ENCODE peak calls at places on chromosomes 7 and 10, in nine cellular contexts. One of them, this sample, is unnamed.
A peak's percentile ranks its signal among the peaks of the same experiment; 100 is the strongest.

GRCh38 chr10:3465406-3465891 is 292.9 kb upstream of the PITRM1 start:
- DNase-seq in fibroblast of lung: no peak
- DNase-seq in heart right ventricle: no peak
- DNase-seq in psoas muscle: no peak
- DNase-seq in SK-N-SH: no peak
- DNase-seq in spleen: no peak
- DNase-seq in breast epithelium: no peak
- DNase-seq in BE2C: no peak
- DNase-seq in dorsolateral prefrontal cortex: no peak
- DNase-seq in this sample: no peak

GRCh38 chr7:2968176-2968575 is 75.5 kb downstream of the CARD11 start:
- DNase-seq in BE2C: no peak
- DNase-seq in SK-N-SH: no peak
- DNase-seq in spleen: peak; percentile 51
- DNase-seq in psoas muscle: no peak
- DNase-seq in breast epithelium: no peak
- DNase-seq in heart right ventricle: no peak
- DNase-seq in fibroblast of lung: no peak
- DNase-seq in dorsolateral prefrontal cortex: peak; percentile 17
- DNase-seq in this sample: no peak

GRCh38 chr7:117623606-117624005 is 143.8 kb downstream of the CFTR start:
- DNase-seq in breast epithelium: no peak
- DNase-seq in spleen: no peak
- DNase-seq in dorsolateral prefrontal cortex: no peak
- DNase-seq in heart right ventricle: no peak
- DNase-seq in fibroblast of lung: no peak
- DNase-seq in SK-N-SH: no peak
- DNase-seq in psoas muscle: no peak
- DNase-seq in BE2C: no peak
- DNase-seq in this sample: no peak

GRCh38 chr10:102918817-102919236 is 733 bp downstream of the CNNM2 start:
- DNase-seq in fibroblast of lung: no peak
- DNase-seq in spleen: peak; percentile 87
- DNase-seq in dorsolateral prefrontal cortex: peak; percentile 47
- DNase-seq in psoas muscle: peak; percentile 54
- DNase-seq in SK-N-SH: no peak
- DNase-seq in breast epithelium: no peak
- DNase-seq in heart right ventricle: peak; percentile 25
- DNase-seq in BE2C: peak; percentile 11
- DNase-seq in this sample: peak; percentile 28

GRCh38 chr7:141150465-141150864 is 76.6 kb downstream of the TMEM178B start:
- DNase-seq in spleen: no peak
- DNase-seq in heart right ventricle: no peak
- DNase-seq in psoas muscle: no peak
- DNase-seq in dorsolateral prefrontal cortex: no peak
- DNase-seq in fibroblast of lung: no peak
- DNase-seq in breast epithelium: no peak
- DNase-seq in BE2C: no peak
- DNase-seq in SK-N-SH: no peak
- DNase-seq in this sample: no peak

GRCh38 chr7:128407751-128408708 is 1.8 kb downstream of the IMPDH1 start:
- DNase-seq in BE2C: no peak
- DNase-seq in SK-N-SH: peak; percentile 34
- DNase-seq in dorsolateral prefrontal cortex: no peak
- DNase-seq in psoas muscle: no peak
- DNase-seq in fibroblast of lung: no peak
- DNase-seq in heart right ventricle: no peak
- DNase-seq in spleen: no peak
- DNase-seq in breast epithelium: no peak
- DNase-seq in this sample: no peak

GRCh38 chr7:100539436-100540006 is 518 bp downstream of the AGFG2 start:
- DNase-seq in dorsolateral prefrontal cortex: no peak
- DNase-seq in BE2C: peak; percentile 22
- DNase-seq in heart right ventricle: no peak
- DNase-seq in psoas muscle: no peak
- DNase-seq in fibroblast of lung: no peak
- DNase-seq in breast epithelium: no peak
- DNase-seq in spleen: no peak
- DNase-seq in SK-N-SH: no peak
- DNase-seq in this sample: no peak

GRCh38 chr7:50119815-50120637 is 27.0 kb upstream of the ZPBP start:
- DNase-seq in BE2C: peak; percentile 19
- DNase-seq in dorsolateral prefrontal cortex: no peak
- DNase-seq in heart right ventricle: no peak
- DNase-seq in fibroblast of lung: no peak
- DNase-seq in SK-N-SH: peak; percentile 13
- DNase-seq in spleen: no peak
- DNase-seq in psoas muscle: no peak
- DNase-seq in breast epithelium: no peak
- DNase-seq in this sample: no peak

GRCh38 chr7:46707973-46708372 is 786.9 kb upstream of the IGFBP3 start:
- DNase-seq in psoas muscle: no peak
- DNase-seq in SK-N-SH: no peak
- DNase-seq in dorsolateral prefrontal cortex: no peak
- DNase-seq in breast epithelium: no peak
- DNase-seq in BE2C: no peak
- DNase-seq in spleen: no peak
- DNase-seq in fibroblast of lung: no peak
- DNase-seq in heart right ventricle: no peak
- DNase-seq in this sample: no peak

GRCh38 chr7:77415822-77416620 is at the start of gene GSAP:
- DNase-seq in psoas muscle: peak; percentile 76
- DNase-seq in dorsolateral prefrontal cortex: peak; percentile 70
- DNase-seq in SK-N-SH: peak; percentile 94
- DNase-seq in breast epithelium: peak; percentile 24
- DNase-seq in heart right ventricle: peak; percentile 67
- DNase-seq in BE2C: peak; percentile 19
- DNase-seq in spleen: peak; percentile 94
- DNase-seq in fibroblast of lung: peak; percentile 21
- DNase-seq in this sample: peak; percentile 46

DNA sequence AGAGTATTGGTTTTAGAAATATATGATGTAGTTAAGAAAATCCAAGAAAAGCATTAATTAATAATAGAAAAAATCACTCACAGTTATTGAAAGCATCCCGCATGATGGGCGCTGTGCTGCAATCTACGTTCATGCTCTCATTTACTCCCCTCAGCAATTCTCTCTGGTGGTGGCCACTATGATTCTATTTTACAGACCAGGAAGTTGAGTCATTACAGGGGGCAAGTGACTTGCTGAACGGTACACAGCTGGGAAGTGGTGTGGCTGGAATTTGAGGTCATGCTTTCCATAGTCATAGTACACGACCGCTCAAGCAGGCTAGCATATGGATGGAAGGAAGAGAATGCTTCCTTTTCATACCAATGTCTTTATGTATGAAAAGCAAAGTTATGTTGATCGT is 117.4 kb downstream of the TES start:
- DNase-seq in spleen: no peak
- DNase-seq in psoas muscle: no peak
- DNase-seq in fibroblast of lung: peak; percentile 96
- DNase-seq in dorsolateral prefrontal cortex: no peak
- DNase-seq in BE2C: no peak
- DNase-seq in breast epithelium: no peak
- DNase-seq in SK-N-SH: no peak
- DNase-seq in heart right ventricle: no peak
- DNase-seq in this sample: no peak
- H3K4me3 ChIP-seq in spleen: no peak overlapping the region
- H3K4me3 ChIP-seq in psoas muscle: no peak overlapping the region
- H3K4me3 ChIP-seq in fibroblast of lung: peak overlapping the region; percentile 60
- H3K4me3 ChIP-seq in dorsolateral prefrontal cortex: no peak overlapping the region
- H3K4me3 ChIP-seq in BE2C: no peak overlapping the region
- H3K4me3 ChIP-seq in breast epithelium: no peak overlapping the region
- H3K4me3 ChIP-seq in SK-N-SH: no peak overlapping the region
- H3K4me3 ChIP-seq in heart right ventricle: no peak overlapping the region
- H3K4me3 ChIP-seq in this sample: no peak overlapping the region

GRCh38 chr10:72049969-72050781 is 38.2 kb downstream of the SPOCK2 start:
- DNase-seq in breast epithelium: no peak
- DNase-seq in SK-N-SH: no peak
- DNase-seq in fibroblast of lung: no peak
- DNase-seq in dorsolateral prefrontal cortex: no peak
- DNase-seq in spleen: no peak
- DNase-seq in heart right ventricle: no peak
- DNase-seq in BE2C: peak; percentile 39
- DNase-seq in psoas muscle: peak; percentile 17
- DNase-seq in this sample: no peak

GRCh38 chr10:72048450-72049124 is 39.8 kb downstream of the SPOCK2 start:
- DNase-seq in psoas muscle: peak; percentile 95
- DNase-seq in dorsolateral prefrontal cortex: peak; percentile 91
- DNase-seq in fibroblast of lung: peak; percentile 96
- DNase-seq in BE2C: peak; percentile 89
- DNase-seq in spleen: peak; percentile 94
- DNase-seq in breast epithelium: peak; percentile 86
- DNase-seq in SK-N-SH: peak; percentile 88
- DNase-seq in heart right ventricle: peak; percentile 94
- DNase-seq in this sample: peak; percentile 94

GRCh38 chr10:72049472-72049871 is 38.9 kb downstream of the SPOCK2 start:
- DNase-seq in breast epithelium: no peak
- DNase-seq in spleen: no peak
- DNase-seq in BE2C: no peak
- DNase-seq in dorsolateral prefrontal cortex: no peak
- DNase-seq in SK-N-SH: no peak
- DNase-seq in psoas muscle: peak; percentile 4
- DNase-seq in fibroblast of lung: no peak
- DNase-seq in heart right ventricle: no peak
- DNase-seq in this sample: no peak

GRCh38 chr10:72053690-72054089 is 34.7 kb downstream of the SPOCK2 start:
- DNase-seq in breast epithelium: no peak
- DNase-seq in psoas muscle: peak; percentile 39
- DNase-seq in heart right ventricle: no peak
- DNase-seq in SK-N-SH: no peak
- DNase-seq in fibroblast of lung: no peak
- DNase-seq in spleen: peak; percentile 72
- DNase-seq in dorsolateral prefrontal cortex: no peak
- DNase-seq in BE2C: no peak
- DNase-seq in this sample: no peak

DNA sequence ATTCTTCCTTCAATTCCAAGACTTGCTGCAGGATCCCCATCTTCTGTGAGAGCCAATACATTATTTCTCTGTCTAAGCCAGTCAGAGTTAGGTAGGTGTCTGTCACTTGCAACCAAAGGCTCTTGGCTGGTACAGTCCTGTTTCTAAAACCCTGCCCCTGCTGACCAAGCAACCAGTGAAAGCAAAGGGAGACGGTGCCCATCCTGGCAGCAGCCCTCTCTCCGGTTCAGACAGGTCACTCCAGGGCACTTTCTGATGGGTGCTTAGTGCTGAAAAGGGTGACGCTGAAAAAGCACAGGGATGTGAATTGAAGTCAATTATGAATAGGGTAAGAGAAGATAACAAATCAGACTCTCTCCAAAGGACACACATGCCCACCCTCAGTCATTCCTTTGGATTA is 37.5 kb downstream of the SPOCK2 start:
- DNase-seq in breast epithelium: no peak
- DNase-seq in heart right ventricle: peak; percentile 55
- DNase-seq in dorsolateral prefrontal cortex: no peak
- DNase-seq in SK-N-SH: no peak
- DNase-seq in fibroblast of lung: no peak
- DNase-seq in BE2C: no peak
- DNase-seq in psoas muscle: peak; percentile 28
- DNase-seq in spleen: no peak
- DNase-seq in this sample: no peak
- H3K27me3 ChIP-seq in breast epithelium: no peaks in the 10 kb centered on the region
- H3K27me3 ChIP-seq in heart right ventricle: no peaks in the 10 kb centered on the region
- H3K27me3 ChIP-seq in dorsolateral prefrontal cortex: no peaks in the 10 kb centered on the region
- H3K27me3 ChIP-seq in SK-N-SH: no peaks in the 10 kb centered on the region
- H3K27me3 ChIP-seq in fibroblast of lung: peaks cover 6% of the 10 kb centered on the region
- H3K27me3 ChIP-seq in BE2C: no peaks in the 10 kb centered on the region
- H3K27me3 ChIP-seq in psoas muscle: no peaks in the 10 kb centered on the region
- H3K27me3 ChIP-seq in spleen: no peaks in the 10 kb centered on the region
- H3K27me3 ChIP-seq in this sample: no peaks in the 10 kb centered on the region

GRCh38 chr10:28095791-28096367 is 97.0 kb upstream of the ODAD2 start:
- DNase-seq in SK-N-SH: no peak
- DNase-seq in dorsolateral prefrontal cortex: no peak
- DNase-seq in spleen: no peak
- DNase-seq in breast epithelium: no peak
- DNase-seq in psoas muscle: no peak
- DNase-seq in heart right ventricle: no peak
- DNase-seq in BE2C: no peak
- DNase-seq in fibroblast of lung: no peak
- DNase-seq in this sample: no peak

GRCh38 chr10:28094121-28094520 is 95.2 kb upstream of the ODAD2 start:
- DNase-seq in fibroblast of lung: no peak
- DNase-seq in dorsolateral prefrontal cortex: no peak
- DNase-seq in breast epithelium: no peak
- DNase-seq in SK-N-SH: no peak
- DNase-seq in spleen: no peak
- DNase-seq in heart right ventricle: no peak
- DNase-seq in BE2C: no peak
- DNase-seq in psoas muscle: no peak
- DNase-seq in this sample: no peak

GRCh38 chr10:28091913-28092312 is 93.0 kb upstream of the ODAD2 start:
- DNase-seq in heart right ventricle: no peak
- DNase-seq in fibroblast of lung: no peak
- DNase-seq in psoas muscle: no peak
- DNase-seq in SK-N-SH: no peak
- DNase-seq in spleen: no peak
- DNase-seq in BE2C: no peak
- DNase-seq in dorsolateral prefrontal cortex: no peak
- DNase-seq in breast epithelium: no peak
- DNase-seq in this sample: no peak

GRCh38 chr10:28097633-28098032 is 98.8 kb upstream of the ODAD2 start:
- DNase-seq in spleen: no peak
- DNase-seq in breast epithelium: no peak
- DNase-seq in heart right ventricle: no peak
- DNase-seq in fibroblast of lung: no peak
- DNase-seq in BE2C: no peak
- DNase-seq in psoas muscle: no peak
- DNase-seq in SK-N-SH: no peak
- DNase-seq in dorsolateral prefrontal cortex: no peak
- DNase-seq in this sample: no peak
- TF ChIP-seq CTCF in spleen: no peak
- TF ChIP-seq CTCF in breast epithelium: no peak
- TF ChIP-seq CTCF in heart right ventricle: no peak
- TF ChIP-seq CTCF in fibroblast of lung: no peak
- TF ChIP-seq CTCF in BE2C: no peak
- TF ChIP-seq CTCF in psoas muscle: no peak
- TF ChIP-seq CTCF in SK-N-SH: peak; percentile 21
- TF ChIP-seq CTCF in dorsolateral prefrontal cortex: no peak
- TF ChIP-seq CTCF in this sample: no peak

DNA sequence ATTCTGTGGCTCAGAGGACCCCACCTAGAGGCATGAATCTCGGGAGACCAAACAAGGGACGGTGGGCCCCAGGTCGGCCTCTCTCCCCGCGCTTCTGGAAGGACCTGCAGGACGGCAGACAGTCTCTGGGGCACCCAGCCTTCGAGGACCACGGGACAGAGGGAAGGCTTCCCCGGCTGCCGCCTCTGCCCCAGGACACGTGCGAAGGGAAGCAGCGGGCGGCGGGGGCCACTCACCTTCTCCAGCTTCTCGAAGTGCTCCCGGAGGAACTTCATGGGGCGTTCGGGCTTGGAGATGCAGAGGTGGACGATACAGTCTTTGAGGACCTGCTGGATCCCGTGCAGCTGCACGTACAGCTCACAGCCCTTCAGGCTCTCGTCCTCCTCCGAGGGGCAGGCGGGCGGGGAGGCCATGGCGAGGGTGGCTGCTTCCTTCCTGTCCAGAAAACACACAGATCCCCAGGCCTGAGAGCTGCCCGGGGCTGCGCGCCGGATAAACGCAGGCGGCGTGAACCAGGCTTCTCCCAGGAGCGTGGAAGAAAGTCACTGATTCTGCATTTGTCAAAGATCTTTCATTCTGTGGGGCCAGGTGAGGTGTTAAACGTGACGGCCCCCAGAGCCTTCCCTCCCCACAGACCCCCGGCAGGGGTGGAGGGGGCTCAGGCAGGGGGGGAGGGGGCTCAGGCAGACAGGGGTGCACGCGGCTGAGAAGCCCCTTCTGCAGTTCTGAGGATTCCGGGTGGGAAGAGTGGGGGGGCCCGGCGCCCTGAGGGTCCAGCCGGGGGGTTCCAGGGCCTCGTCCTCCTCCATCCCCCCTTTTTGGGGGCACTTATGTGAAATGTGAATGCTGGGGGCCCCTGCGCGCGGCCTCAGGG is 15.2 kb upstream of the DNAAF5 start:
- DNase-seq in breast epithelium: no peak
- DNase-seq in SK-N-SH: peak; percentile 81
- DNase-seq in psoas muscle: no peak
- DNase-seq in BE2C: no peak
- DNase-seq in fibroblast of lung: no peak
- DNase-seq in spleen: peak; percentile 81
- DNase-seq in heart right ventricle: peak; percentile 52
- DNase-seq in dorsolateral prefrontal cortex: no peak
- DNase-seq in this sample: peak; percentile 39
- H3K4me3 ChIP-seq in breast epithelium: peak overlapping the region; percentile 46
- H3K4me3 ChIP-seq in SK-N-SH: peak overlapping the region; percentile 56
- H3K4me3 ChIP-seq in psoas muscle: peak overlapping the region; percentile 56
- H3K4me3 ChIP-seq in BE2C: no peak overlapping the region
- H3K4me3 ChIP-seq in fibroblast of lung: no peak overlapping the region
- H3K4me3 ChIP-seq in spleen: peak overlapping the region; percentile 33
- H3K4me3 ChIP-seq in heart right ventricle: peak overlapping the region; percentile 74
- H3K4me3 ChIP-seq in dorsolateral prefrontal cortex: peak overlapping the region; percentile 43
- H3K4me3 ChIP-seq in this sample: peak overlapping the region; percentile 82